ENCODE peak calls at places on chromosomes 6 and 20, in five cellular contexts. F is IMR-90, R is H9, E is neuronal stem cell, B is mesenchymal stem cell. Q is an unnamed sample.

GRCh38 chr6:46029602-46030001 is 13.9 kb upstream of the CLIC5 start:
- DNase-seq in F (no peak), R (no peak), E (no peak), B (no peak), Q (no peak)

GRCh38 chr20:11387189-11387754 is 530.4 kb upstream of the BTBD3 start:
- DNase-seq in F (peak), R (no peak), E (no peak), B (peak), Q (no peak)

GRCh38 chr20:57244221-57244585 is 22.2 kb downstream of the BMP7 start:
- DNase-seq in F (no peak), R (no peak), E (no peak), B (no peak), Q (no peak)

GRCh38 chr6:125149256-125150144 is 4.1 kb upstream of the TPD52L1 start:
- DNase-seq in F (peak), R (no peak), E (no peak), B (peak), Q (no peak)

GRCh38 chr20:47335251-47336012 is 21.1 kb downstream of the ZMYND8 start:
- DNase-seq in F (no peak), R (no peak), E (no peak), B (no peak), Q (no peak)

GRCh38 chr6:151065027-151065815 is 174.5 kb upstream of the AKAP12 start:
- DNase-seq in F (no peak), R (no peak), E (no peak), B (no peak), Q (no peak)

GRCh38 chr20:16419138-16419715 is 154.0 kb downstream of the KIF16B start:
- DNase-seq in F (no peak), R (no peak), E (no peak), B (no peak), Q (no peak)

GRCh38 chr6:138655828-138656227 is 117.7 kb upstream of the CCDC28A start:
- DNase-seq in F (no peak), R (no peak), E (no peak), B (no peak), Q (peak)

GRCh38 chr6:144725731-144726522 is 440.8 kb downstream of the UTRN start:
- DNase-seq in F (no peak), R (no peak), E (no peak), B (no peak), Q (peak)

GRCh38 chr20:41094656-41095055 is 42.7 kb upstream of the PLCG1 start:
- DNase-seq in F (peak), R (no peak), E (no peak), B (peak), Q (no peak)

DNA sequence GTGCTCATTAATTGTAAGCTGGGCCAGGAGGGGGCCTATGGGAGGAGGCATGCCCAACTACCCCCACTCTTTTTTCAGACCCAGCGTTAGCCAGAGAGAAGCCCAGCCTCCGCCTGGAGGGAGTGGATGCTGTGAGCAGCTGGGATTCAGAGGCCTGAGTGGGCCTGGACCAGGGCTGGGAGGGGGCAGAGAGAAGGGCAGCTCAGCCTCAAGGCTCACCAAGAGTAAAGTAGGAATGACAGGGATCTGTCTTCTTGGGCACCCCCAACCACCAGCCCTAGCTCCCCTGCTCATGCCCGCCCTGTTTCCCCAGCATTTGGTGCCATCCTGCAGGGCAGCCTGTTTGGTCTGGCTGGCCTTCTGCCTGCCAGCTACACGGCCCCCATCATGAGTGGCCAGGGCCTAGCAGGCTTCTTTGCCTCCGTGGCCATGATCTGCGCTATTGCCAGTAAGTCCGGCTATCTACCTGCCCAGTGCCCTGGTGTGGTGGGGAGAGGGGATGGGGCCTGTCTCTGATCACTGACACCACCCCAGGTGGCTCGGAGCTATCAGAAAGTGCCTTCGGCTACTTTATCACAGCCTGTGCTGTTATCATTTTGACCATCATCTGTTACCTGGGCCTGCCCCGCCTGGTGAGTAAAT is 6.8 kb downstream of the SLC29A1 start:
- DNase-seq in F (no peak), R (no peak), E (no peak), B (no peak), Q (no peak)
- H2AK5ac ChIP-seq in F (no peak), R (no peak), E (no peak), B (no peak), Q (no peak)

DNA sequence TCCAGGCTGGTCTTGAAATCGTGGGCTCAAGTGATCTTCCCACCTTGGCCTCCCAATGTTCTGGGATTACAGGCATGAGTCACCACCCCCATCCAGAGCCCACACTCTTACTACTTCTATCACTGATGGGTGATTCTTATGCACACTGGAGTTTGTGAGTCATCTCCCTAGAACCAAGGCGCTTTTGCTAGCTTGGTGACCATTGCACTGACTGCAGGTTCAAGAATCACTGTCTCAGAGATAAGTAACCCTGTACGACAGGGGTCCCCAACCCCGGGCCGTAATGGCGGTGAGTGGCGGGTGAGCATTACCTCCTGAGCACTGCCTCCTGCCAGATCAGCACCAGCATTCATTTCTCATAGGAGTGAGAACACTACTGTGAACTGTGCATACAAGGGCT is 118.8 kb downstream of the MAP3K7 start:
- DNase-seq in F (peak), R (no peak), E (no peak), B (peak), Q (peak)
- H2AK5ac ChIP-seq in F (no peak), R (no peak), E (no peak), B (no peak), Q (no peak)

GRCh38 chr6:2976571-2977085 is 5.3 kb upstream of the SERPINB6 start:
- DNase-seq in F (peak), R (no peak), E (no peak), B (peak), Q (no peak)

GRCh38 chr6:2971420-2972218 is at the start of gene SERPINB6:
- DNase-seq in F (peak), R (no peak), E (no peak), B (peak), Q (no peak)

GRCh38 chr6:2970753-2971419 is 481 bp downstream of the SERPINB6 start:
- DNase-seq in F (peak), R (no peak), E (no peak), B (peak), Q (peak)

GRCh38 chr6:2976060-2976459 is 4.7 kb upstream of the SERPINB6 start:
- DNase-seq in F (no peak), R (no peak), E (no peak), B (no peak), Q (no peak)

DNA sequence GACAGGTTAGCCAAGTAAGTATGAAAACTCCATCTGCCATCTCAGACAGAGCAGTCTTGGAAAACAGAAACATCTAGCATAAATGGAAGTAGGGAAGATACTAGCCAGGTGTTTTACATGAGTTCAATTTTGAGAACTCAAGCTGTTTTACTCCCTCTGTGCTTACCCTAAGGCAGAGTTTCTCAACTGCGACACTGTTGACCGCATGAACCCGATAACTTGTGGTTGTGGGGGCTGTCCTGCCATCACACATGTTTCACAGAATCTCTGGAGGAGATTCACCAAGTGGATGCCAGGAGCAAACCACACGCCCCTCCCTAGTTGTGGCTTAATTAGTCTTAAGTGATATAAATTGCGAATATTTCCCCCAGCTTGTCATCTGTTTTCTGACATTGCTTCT is 2.3 kb upstream of the SERPINB6 start:
- DNase-seq in F (no peak), R (no peak), E (no peak), B (no peak), Q (no peak)
- H2AK5ac ChIP-seq in F (peak), R (no peak), E (no peak), B (no peak), Q (no peak)

GRCh38 chr20:55322745-55323144 is 682.6 kb downstream of the CBLN4 start:
- DNase-seq in F (no peak), R (no peak), E (no peak), B (no peak), Q (no peak)

GRCh38 chr20:55316753-55317152 is 688.6 kb downstream of the CBLN4 start:
- DNase-seq in F (no peak), R (no peak), E (no peak), B (no peak), Q (no peak)
- H2AK5ac ChIP-seq in F (no peak), R (no peak), E (no peak), B (no peak), Q (no peak)

DNA sequence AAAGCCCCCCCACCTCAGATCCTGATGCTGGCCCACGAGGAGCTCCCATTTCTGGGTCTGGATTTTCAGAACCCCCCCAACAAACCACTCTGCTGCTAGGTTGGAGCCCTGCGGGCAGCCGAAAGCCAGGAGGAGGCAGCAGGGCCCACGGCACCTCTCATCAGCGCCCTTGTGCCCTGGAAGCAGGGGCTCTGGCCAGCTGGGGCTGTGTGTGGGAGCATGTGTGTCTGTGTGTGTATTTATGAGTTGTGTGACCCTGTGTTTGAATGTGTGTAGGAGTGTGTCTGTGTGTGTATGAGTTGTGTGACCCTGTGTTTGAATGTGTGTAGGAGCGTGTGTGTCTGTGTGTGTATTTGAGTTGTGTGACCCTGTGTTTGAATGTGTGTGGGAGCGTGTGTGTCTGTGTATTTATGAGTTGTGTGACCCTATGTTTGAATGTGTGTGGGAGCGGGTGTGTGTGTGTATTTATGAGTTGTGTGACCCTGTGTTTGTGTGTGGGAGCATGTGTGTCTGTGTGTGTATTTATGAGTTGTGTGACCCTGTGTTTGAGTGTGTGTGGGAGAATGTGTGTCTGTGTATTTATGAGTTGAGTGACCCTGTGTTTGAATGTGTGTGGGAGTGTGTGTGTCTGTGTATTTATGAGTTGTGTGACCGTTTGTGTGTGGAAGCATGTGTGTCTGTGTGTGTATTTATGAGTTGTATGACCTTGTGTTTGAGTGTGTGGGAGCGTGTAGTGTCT is 18.9 kb downstream of the SLC17A9 start:
- DNase-seq in F (no peak), R (no peak), E (no peak), B (no peak), Q (no peak)
- H2AK5ac ChIP-seq in F (no peak), R (no peak), E (peak), B (no peak), Q (no peak)

GRCh38 chr6:47571488-47571887 is 93.9 kb downstream of the CD2AP start:
- DNase-seq in F (no peak), R (no peak), E (no peak), B (no peak), Q (no peak)
- H2AK5ac ChIP-seq in F (no peak), R (no peak), E (no peak), B (no peak), Q (no peak)

GRCh38 chr6:42136508-42137191 is 5.8 kb downstream of the C6orf132 start:
- DNase-seq in F (peak), R (peak), E (peak), B (peak), Q (peak)

GRCh38 chr6:42138630-42139619 is 3.5 kb downstream of the C6orf132 start:
- DNase-seq in F (peak), R (peak), E (peak), B (peak), Q (peak)

GRCh38 chr6:42140051-42140450 is 2.4 kb downstream of the C6orf132 start:
- DNase-seq in F (no peak), R (no peak), E (no peak), B (peak), Q (no peak)

GRCh38 chr6:42137192-42137753 is 5.1 kb downstream of the C6orf132 start:
- DNase-seq in F (no peak), R (peak), E (no peak), B (no peak), Q (peak)

DNA sequence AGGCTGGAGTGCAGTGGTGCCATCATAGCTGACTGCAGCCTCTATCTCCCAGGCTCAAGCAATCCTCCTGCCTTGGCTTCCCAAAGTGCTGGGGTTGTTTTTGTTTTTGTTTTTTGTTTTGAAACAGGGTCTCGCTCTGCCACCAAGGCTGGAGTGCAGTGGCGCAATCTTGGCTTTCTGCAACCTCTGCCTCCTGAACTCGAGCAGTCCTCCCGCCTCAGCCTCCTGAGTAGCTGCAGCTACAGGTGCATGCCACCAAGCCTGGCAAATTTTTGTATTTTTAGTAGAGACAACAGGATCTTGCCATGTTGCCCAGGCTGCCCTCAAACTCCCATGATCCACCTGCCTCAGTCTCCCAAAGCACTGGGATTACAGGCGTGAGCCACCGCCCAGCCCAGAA is 4.2 kb downstream of the C6orf132 start:
- DNase-seq in F (no peak), R (no peak), E (no peak), B (no peak), Q (no peak)
- H2AK5ac ChIP-seq in F (peak), R (no peak), E (peak), B (peak), Q (no peak)

DNA sequence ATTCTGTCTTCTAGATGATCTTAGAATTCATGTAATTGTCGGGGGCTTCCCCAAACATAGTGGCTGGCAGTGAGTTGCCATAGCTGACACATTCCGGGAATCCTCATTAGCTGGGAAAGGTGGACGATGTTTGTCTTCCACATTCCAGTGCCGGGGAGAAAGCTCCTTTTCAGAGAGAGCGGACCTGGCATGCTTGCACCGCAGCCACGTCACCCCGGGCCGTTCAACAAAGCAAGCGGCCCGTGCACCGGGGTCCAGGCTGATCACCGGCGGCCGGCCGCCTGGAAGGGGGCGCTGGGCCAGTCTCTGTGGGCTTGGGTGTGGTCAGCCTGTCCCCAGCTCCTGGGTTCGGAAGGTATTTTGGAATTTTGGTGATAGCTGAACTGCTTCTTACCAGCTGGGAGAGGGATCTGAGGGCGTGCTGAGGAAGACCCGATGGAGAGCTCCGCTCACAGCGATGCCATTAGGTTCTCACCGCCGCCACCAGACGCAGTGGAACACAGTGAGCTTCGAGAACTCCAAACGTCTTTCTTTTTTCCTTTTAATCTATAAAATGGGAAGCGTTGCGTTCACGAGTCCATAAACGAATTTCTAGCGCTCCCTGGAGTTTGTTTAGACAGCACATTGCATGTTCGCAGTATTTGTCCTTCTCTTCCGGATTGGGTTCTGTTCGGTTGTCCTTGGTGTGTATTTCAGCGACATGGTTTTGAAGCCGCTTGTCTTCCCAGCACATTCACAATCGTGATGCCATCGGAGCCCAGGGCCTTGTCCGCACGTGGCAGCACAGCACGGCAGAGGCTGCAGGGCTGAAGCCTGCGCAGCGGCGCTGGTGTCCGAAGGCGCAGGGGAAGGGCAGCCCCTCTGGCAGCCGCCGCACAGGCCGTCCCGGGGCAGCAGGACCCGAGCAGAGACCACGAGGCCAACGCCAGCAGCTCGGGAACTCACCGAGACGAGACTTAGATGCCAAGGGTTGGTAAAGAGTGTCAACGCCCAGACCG is 557.6 kb downstream of the QKI start:
- DNase-seq in F (no peak), R (no peak), E (no peak), B (no peak), Q (peak)
- H2AK5ac ChIP-seq in F (no peak), R (no peak), E (peak), B (no peak), Q (no peak)

DNA sequence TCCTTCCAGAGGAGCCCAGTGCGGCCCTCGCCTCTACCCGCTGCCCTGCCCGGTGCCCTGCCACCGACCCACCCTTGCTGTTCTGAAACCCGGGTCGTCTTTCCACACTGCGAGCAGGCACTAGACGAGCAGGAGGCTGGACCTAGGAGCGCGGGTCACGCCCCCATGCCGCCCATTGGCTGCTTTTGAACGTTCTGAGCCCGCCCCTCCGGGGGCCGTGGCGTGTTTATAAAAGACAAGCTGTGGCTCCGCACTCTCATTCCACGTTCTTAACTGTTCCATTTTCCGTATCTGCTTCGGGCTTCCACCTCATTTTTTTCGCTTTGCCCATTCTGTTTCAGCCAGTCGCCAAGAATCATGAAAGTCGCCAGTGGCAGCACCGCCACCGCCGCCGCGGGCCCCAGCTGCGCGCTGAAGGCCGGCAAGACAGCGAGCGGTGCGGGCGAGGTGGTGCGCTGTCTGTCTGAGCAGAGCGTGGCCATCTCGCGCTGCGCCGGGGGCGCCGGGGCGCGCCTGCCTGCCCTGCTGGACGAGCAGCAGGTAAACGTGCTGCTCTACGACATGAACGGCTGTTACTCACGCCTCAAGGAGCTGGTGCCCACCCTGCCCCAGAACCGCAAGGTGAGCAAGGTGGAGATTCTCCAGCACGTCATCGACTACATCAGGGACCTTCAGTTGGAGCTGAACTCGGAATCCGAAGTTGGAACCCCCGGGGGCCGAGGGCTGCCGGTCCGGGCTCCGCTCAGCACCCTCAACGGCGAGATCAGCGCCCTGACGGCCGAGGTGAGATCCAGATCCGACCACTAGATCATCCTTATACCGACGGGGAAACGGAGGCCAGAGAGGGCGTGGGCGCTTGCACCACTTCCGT is at the start of gene ID1:
- DNase-seq in F (peak), R (peak), E (peak), B (peak), Q (peak)
- H2AK5ac ChIP-seq in F (peak), R (no peak), E (peak), B (no peak), Q (no peak)

Q was measured in mesendoderm.